ENCODE peak calls at places on chromosomes 12 and 14, in nine cellular contexts. X is CD8-positive, alpha-beta memory T cell; R is glutamatergic neuron; D is adrenal gland; C is effector memory CD4-positive, alpha-beta T cell; G is GM12865; W is stimulated activated naive CD4-positive, alpha-beta T cell; T is activated T-cell treated with anti-CD3 and anti-CD28 coated beads for 48 hours; M is HCEC 1CT. V is an unnamed sample.

GRCh38 chr14:89848165-89848564 is 106.4 kb downstream of the EFCAB11 start:
- DNase-seq in X (no peak), R (no peak), D (no peak), C (no peak), G (no peak), W (no peak), T (no peak), M (peak; percentile 18), V (no peak)

GRCh38 chr12:76032043-76032981 is 736 bp upstream of the PHLDA1 start:
- DNase-seq in X (no peak), R (peak; percentile 25), D (peak; percentile 61), C (no peak), G (peak; percentile 69), W (peak; percentile 30), T (peak; percentile 35), M (peak; percentile 68), V (no peak)

GRCh38 chr12:42701079-42701478 is 111.5 kb upstream of the PRICKLE1 start:
- DNase-seq in X (no peak), R (no peak), D (no peak), C (no peak), G (no peak), W (no peak), T (no peak), M (no peak), V (no peak)

GRCh38 chr12:116773276-116773731 is 35.2 kb downstream of the RNFT2 start:
- DNase-seq in X (no peak), R (no peak), D (no peak), C (no peak), G (no peak), W (no peak), T (no peak), M (peak; percentile 57), V (no peak)

GRCh38 chr12:3142386-3142785 is 65.2 kb downstream of the TSPAN9 start:
- DNase-seq in X (no peak), R (no peak), D (no peak), C (no peak), G (no peak), W (no peak), T (no peak), M (no peak), V (no peak)

GRCh38 chr14:38618514-38618913 is 362.6 kb upstream of the CLEC14A start:
- DNase-seq in X (no peak), R (no peak), D (no peak), C (no peak), G (no peak), W (no peak), T (no peak), M (no peak), V (no peak)

GRCh38 chr12:11174022-11174421 is 3.0 kb downstream of the SMIM10L1 start:
- DNase-seq in X (no peak), R (no peak), D (no peak), C (no peak), G (no peak), W (no peak), T (no peak), M (no peak), V (no peak)

GRCh38 chr12:95836185-95836609 is 22.6 kb upstream of the SNRPF start:
- DNase-seq in X (no peak), R (no peak), D (no peak), C (no peak), G (no peak), W (no peak), T (no peak), M (peak; percentile 76), V (no peak)

GRCh38 chr14:61567838-61568571 is 127.3 kb upstream of the HIF1A start:
- DNase-seq in X (no peak), R (peak; percentile 34), D (no peak), C (no peak), G (peak; percentile 33), W (no peak), T (no peak), M (no peak), V (no peak)

GRCh38 chr12:117284160-117284559 is 77.3 kb downstream of the NOS1 start:
- DNase-seq in X (no peak), R (peak; percentile 75), D (no peak), C (no peak), G (no peak), W (no peak), T (no peak), M (no peak), V (no peak)

GRCh38 chr14:99426265-99426664 is 54.4 kb downstream of the SETD3 start:
- DNase-seq in X (no peak), R (no peak), D (no peak), C (no peak), G (no peak), W (no peak), T (no peak), M (no peak), V (no peak)

GRCh38 chr12:52119398-52120254 is 40.1 kb downstream of the SMIM41 start:
- DNase-seq in X (peak; percentile 20), R (peak; percentile 55), D (no peak), C (no peak), G (peak; percentile 74), W (no peak), T (peak; percentile 38), M (no peak), V (no peak)

GRCh38 chr14:90388437-90388836 is 8.4 kb upstream of the CALM1 start:
- DNase-seq in X (no peak), R (no peak), D (peak; percentile 75), C (no peak), G (no peak), W (no peak), T (no peak), M (peak; percentile 74), V (no peak)

GRCh38 chr12:62215506-62215905 is 44.7 kb upstream of the USP15 start:
- DNase-seq in X (no peak), R (no peak), D (no peak), C (no peak), G (no peak), W (peak; percentile 57), T (no peak), M (no peak), V (no peak)

GRCh38 chr14:61101803-61102548 is 120.9 kb downstream of the SLC38A6 start:
- DNase-seq in X (no peak), R (no peak), D (no peak), C (no peak), G (peak; percentile 32), W (no peak), T (no peak), M (peak; percentile 51), V (no peak)

GRCh38 chr12:59149995-59150642 is 229.8 kb upstream of the LRIG3 start:
- DNase-seq in X (no peak), R (no peak), D (peak; percentile 11), C (no peak), G (peak; percentile 76), W (peak; percentile 1), T (no peak), M (peak; percentile 78), V (peak; percentile 60)

GRCh38 chr12:115319641-115320040 is 635.7 kb upstream of the TBX3 start:
- DNase-seq in X (no peak), R (no peak), D (peak; percentile 65), C (no peak), G (no peak), W (no peak), T (no peak), M (no peak), V (no peak)

GRCh38 chr12:29113101-29113500 is 36.0 kb upstream of the FAR2 start:
- DNase-seq in X (no peak), R (no peak), D (no peak), C (no peak), G (no peak), W (no peak), T (no peak), M (peak; percentile 10), V (peak; percentile 8)

V was measured in non-pigmented ciliary epithelial cell.